ENCODE peak calls at places on chromosomes 6 and 20, in nine cellular contexts. S is tibial nerve, G is breast epithelium, A is body of pancreas, B is endothelial cell of umbilical vein, E is IMR-90, Q is uterus, P is HepG2, D is adrenal gland. U is an unnamed sample.
A peak's percentile ranks its signal among the peaks of the same experiment; 100 is the strongest.

GRCh38 chr6:15602144-15602543 is 60.7 kb downstream of the DTNBP1 start:
- DNase-seq in S (no peak), D (no peak), P (no peak), A (peak; percentile 36), G (no peak), E (no peak), Q (no peak), B (no peak), U (no peak)

GRCh38 chr6:134176283-134176975 is 124.0 kb upstream of the SLC2A12 start:
- DNase-seq in S (no peak), A (peak; percentile 75), P (no peak), D (peak; percentile 53), G (peak; percentile 34), Q (peak; percentile 24), E (peak; percentile 37), B (peak; percentile 62), U (no peak)

GRCh38 chr20:8693709-8694108 is 375.2 kb upstream of the PLCB4 start:
- DNase-seq in G (no peak), D (no peak), Q (no peak), P (no peak), A (no peak), E (peak; percentile 93), B (no peak), S (no peak), U (no peak)

GRCh38 chr20:57698867-57699275 is 10.9 kb downstream of the PMEPA1 start:
- DNase-seq in P (no peak), E (no peak), Q (no peak), B (no peak), D (no peak), S (no peak), A (no peak), G (no peak), U (peak; percentile 80)

GRCh38 chr6:12962529-12962928 is 246.0 kb downstream of the PHACTR1 start:
- DNase-seq in S (no peak), D (no peak), E (no peak), G (no peak), P (no peak), A (peak; percentile 39), B (no peak), Q (no peak), U (no peak)

GRCh38 chr6:27720607-27721580 is 191.3 kb downstream of the OR2B2 start:
- DNase-seq in E (peak; percentile 24), G (no peak), S (no peak), Q (no peak), B (peak; percentile 29), D (no peak), P (peak; percentile 21), A (no peak), U (peak; percentile 19)

GRCh38 chr6:150191809-150192208 is 49.0 kb downstream of the PPP1R14C start:
- DNase-seq in Q (no peak), G (no peak), B (no peak), S (no peak), P (no peak), D (no peak), A (no peak), E (peak; percentile 16), U (no peak)

GRCh38 chr20:2680046-2680445 is 12.5 kb upstream of the EBF4 start:
- DNase-seq in B (no peak), Q (no peak), E (no peak), D (no peak), P (no peak), A (no peak), S (no peak), G (no peak), U (no peak)

GRCh38 chr6:114144887-114145851 is 174.2 kb upstream of the HDAC2 start:
- DNase-seq in D (no peak), G (no peak), P (peak; percentile 98), E (no peak), A (no peak), S (no peak), Q (no peak), B (no peak), U (no peak)

GRCh38 chr6:114140416-114140815 is 169.5 kb upstream of the HDAC2 start:
- DNase-seq in G (no peak), E (peak; percentile 13), D (no peak), S (no peak), B (no peak), Q (no peak), P (no peak), A (no peak), U (no peak)

GRCh38 chr6:114138577-114139248 is 167.8 kb upstream of the HDAC2 start:
- DNase-seq in D (no peak), E (no peak), S (no peak), A (no peak), B (no peak), Q (no peak), G (no peak), P (no peak), U (no peak)

DNA sequence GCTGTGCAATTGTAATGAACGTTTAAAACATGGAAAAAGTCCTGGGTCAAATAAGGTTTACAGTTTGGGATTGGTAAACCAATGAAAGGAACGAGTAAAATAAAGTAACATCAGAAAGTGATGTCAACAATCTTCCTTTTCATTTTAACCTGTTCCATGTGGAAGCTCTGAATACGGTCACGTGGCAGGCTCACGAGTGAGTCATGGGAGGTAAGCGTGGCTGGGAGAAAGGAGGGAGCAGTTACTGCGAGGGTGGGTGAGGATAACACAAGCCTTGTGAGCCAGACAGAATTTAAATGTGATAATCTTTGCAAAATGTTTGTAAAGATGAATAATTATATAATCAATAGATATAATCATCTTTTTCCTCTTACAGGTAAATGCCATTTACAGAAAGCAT is 171.3 kb upstream of the HDAC2 start:
- DNase-seq in D (no peak), Q (no peak), S (no peak), P (no peak), E (no peak), G (no peak), B (no peak), A (no peak), U (no peak)
- TF ChIP-seq POLR2A in D (no peak), Q (no peak), S (no peak), P (no peak), E (no peak), G (no peak), B (no peak), A (no peak), U (no peak)

GRCh38 chr6:33410711-33411631 is at the start of gene PHF1:
- DNase-seq in E (peak; percentile 80), A (peak; percentile 81), Q (no peak), S (peak; percentile 31), G (peak; percentile 76), P (no peak), B (peak; percentile 46), D (no peak), U (no peak)
- TF ChIP-seq POLR2A in E (peak; percentile 65), A (peak; percentile 54), Q (peak; percentile 69), S (peak; percentile 76), G (no peak), P (no peak), B (no peak), D (peak; percentile 64), U (peak; percentile 57)

DNA sequence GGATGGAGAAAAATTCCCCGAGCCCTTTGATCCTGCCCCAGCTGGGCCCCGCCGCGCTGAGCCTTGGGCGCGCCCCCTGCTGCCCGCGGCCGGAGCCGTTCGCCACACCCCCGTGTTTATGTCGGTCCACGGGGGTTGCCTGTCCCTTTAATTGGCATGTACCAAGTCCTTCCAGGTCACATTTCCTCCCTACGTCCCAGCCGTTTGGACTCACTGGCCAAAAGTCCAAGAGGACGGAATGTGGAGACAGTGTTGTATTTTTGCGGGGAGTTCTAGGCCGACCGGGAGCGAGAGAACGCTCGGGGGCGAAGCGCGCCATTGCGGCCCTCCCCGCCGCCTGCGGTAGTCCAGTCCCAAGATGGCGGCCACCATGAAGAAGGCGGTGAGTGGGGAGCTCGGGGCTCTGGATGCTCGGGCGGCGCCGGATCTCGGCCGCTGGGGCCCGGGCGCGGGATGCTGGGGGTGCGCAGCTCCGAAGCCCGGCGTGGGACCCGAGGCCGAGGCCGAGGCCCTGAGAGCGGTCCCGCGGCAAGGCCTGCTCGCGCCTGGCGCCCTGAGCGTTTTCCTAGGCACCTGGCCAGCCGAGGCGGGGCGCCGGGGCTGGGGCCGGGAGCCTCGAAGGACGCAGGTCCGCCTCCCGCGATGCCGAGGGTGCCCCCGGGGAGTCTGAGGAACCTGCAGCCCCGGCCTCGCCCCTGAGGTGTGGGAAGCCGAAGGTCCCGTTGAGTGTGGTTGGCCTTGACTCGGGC is at the start of gene PFDN4:
- DNase-seq in E (peak; percentile 79), A (peak; percentile 85), G (peak; percentile 70), D (peak; percentile 82), P (peak; percentile 88), Q (peak; percentile 71), S (peak; percentile 72), B (peak; percentile 90), U (peak; percentile 90)
- TF ChIP-seq POLR2A in E (peak; percentile 50), A (peak; percentile 52), G (no peak), D (peak; percentile 10), P (peak; percentile 80), Q (peak; percentile 46), S (peak; percentile 56), B (peak; percentile 67), U (peak; percentile 37)

DNA sequence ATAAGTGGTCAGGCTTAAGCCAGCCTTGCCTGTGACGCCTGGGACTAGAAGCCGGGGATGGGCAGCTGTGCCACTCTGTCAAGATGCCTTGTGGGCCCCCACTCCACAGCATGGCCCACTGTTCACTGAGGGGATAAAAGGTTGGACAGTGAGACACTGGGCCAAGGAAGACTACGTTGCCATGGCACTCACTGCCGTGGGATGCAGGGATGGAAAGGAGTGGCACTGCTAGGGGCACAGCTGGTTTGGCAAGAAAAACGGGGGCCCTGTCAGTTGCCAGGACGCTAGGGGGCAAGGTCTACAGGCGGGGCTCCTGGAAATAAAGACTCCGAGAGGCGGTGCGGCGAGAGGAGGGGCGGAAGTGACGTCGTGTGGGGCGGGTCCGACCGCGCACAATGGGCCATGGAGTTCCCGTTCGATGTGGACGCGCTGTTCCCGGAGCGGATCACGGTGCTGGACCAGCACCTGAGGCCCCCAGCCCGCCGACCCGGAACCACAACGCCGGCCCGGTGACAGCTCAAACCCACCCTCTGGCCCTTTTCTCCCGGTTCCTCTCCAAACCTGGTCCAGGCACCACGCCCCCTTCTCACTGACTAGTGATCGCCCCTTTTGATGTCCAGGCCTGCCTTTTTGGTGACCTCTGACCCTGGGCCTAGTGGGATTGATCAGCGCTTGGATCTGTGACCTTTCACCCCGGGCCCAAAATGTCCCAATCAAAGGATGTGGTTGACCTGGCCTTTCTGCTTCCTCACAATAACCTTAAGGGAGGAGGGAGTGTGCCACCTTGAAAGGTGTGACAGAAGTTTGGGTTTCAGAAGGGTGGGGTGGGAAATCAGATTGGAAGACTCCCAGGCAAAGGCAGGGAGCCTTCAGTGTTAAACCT is at the start of gene ATAT1:
- DNase-seq in Q (peak; percentile 88), B (peak; percentile 89), A (peak; percentile 90), E (peak; percentile 68), D (peak; percentile 86), S (peak; percentile 78), P (peak; percentile 88), G (peak; percentile 85), U (peak; percentile 81)
- TF ChIP-seq POLR2A in Q (peak; percentile 57), B (peak; percentile 97), A (peak; percentile 66), E (peak; percentile 76), D (peak; percentile 29), S (peak; percentile 57), P (peak; percentile 97), G (no peak), U (peak; percentile 70)